ENCODE peak calls at places on chromosomes 5 and 9, in nine cellular contexts. One of them, this sample, is unnamed.

GRCh38 chr5:173963867-173964429 is 25.0 kb upstream of the C5orf47 start:
- DNase-seq in K562: no peak
- DNase-seq in transverse colon: peak; percentile 41
- DNase-seq in esophagus muscularis mucosa: no peak
- DNase-seq in GM12891: no peak
- DNase-seq in suprapubic skin: no peak
- DNase-seq in prostate gland: peak; percentile 64
- DNase-seq in SK-N-SH: peak; percentile 83
- DNase-seq in spleen: no peak
- DNase-seq in this sample: peak; percentile 92

GRCh38 chr9:137784641-137785513 is 92.7 kb upstream of the CACNA1B start:
- DNase-seq in transverse colon: no peak
- DNase-seq in GM12891: no peak
- DNase-seq in SK-N-SH: no peak
- DNase-seq in suprapubic skin: no peak
- DNase-seq in spleen: peak; percentile 23
- DNase-seq in prostate gland: no peak
- DNase-seq in esophagus muscularis mucosa: no peak
- DNase-seq in K562: no peak
- DNase-seq in this sample: no peak

GRCh38 chr9:135551031-135551430 is 5.1 kb downstream of the OBP2A start:
- DNase-seq in prostate gland: no peak
- DNase-seq in SK-N-SH: no peak
- DNase-seq in transverse colon: no peak
- DNase-seq in suprapubic skin: peak; percentile 72
- DNase-seq in esophagus muscularis mucosa: no peak
- DNase-seq in spleen: no peak
- DNase-seq in GM12891: no peak
- DNase-seq in K562: no peak
- DNase-seq in this sample: no peak

GRCh38 chr5:14588758-14589543 is 7.4 kb downstream of the OTULINL start:
- DNase-seq in transverse colon: no peak
- DNase-seq in esophagus muscularis mucosa: no peak
- DNase-seq in suprapubic skin: no peak
- DNase-seq in K562: no peak
- DNase-seq in prostate gland: peak; percentile 67
- DNase-seq in SK-N-SH: no peak
- DNase-seq in GM12891: no peak
- DNase-seq in spleen: no peak
- DNase-seq in this sample: no peak

GRCh38 chr9:80157561-80157983 is 585.8 kb downstream of the TLE4 start:
- DNase-seq in SK-N-SH: no peak
- DNase-seq in suprapubic skin: no peak
- DNase-seq in prostate gland: no peak
- DNase-seq in K562: no peak
- DNase-seq in esophagus muscularis mucosa: no peak
- DNase-seq in transverse colon: no peak
- DNase-seq in spleen: no peak
- DNase-seq in GM12891: no peak
- DNase-seq in this sample: no peak

GRCh38 chr5:64900618-64901017 is 131.9 kb downstream of the CWC27 start:
- DNase-seq in esophagus muscularis mucosa: no peak
- DNase-seq in K562: no peak
- DNase-seq in spleen: no peak
- DNase-seq in transverse colon: no peak
- DNase-seq in suprapubic skin: no peak
- DNase-seq in SK-N-SH: no peak
- DNase-seq in prostate gland: no peak
- DNase-seq in GM12891: no peak
- DNase-seq in this sample: no peak

GRCh38 chr9:93054758-93055704 is 3.5 kb upstream of the SUSD3 start:
- DNase-seq in K562: no peak
- DNase-seq in prostate gland: no peak
- DNase-seq in SK-N-SH: no peak
- DNase-seq in transverse colon: no peak
- DNase-seq in GM12891: no peak
- DNase-seq in esophagus muscularis mucosa: no peak
- DNase-seq in suprapubic skin: no peak
- DNase-seq in spleen: no peak
- DNase-seq in this sample: no peak

GRCh38 chr5:154811239-154811638 is 39.2 kb downstream of the FAXDC2 start:
- DNase-seq in spleen: no peak
- DNase-seq in suprapubic skin: no peak
- DNase-seq in transverse colon: no peak
- DNase-seq in GM12891: no peak
- DNase-seq in prostate gland: no peak
- DNase-seq in SK-N-SH: no peak
- DNase-seq in K562: no peak
- DNase-seq in esophagus muscularis mucosa: no peak
- DNase-seq in this sample: no peak

GRCh38 chr5:150656191-150657132 is 4.6 kb upstream of the MYOZ3 start:
- DNase-seq in esophagus muscularis mucosa: no peak
- DNase-seq in suprapubic skin: no peak
- DNase-seq in K562: peak; percentile 99
- DNase-seq in GM12891: peak; percentile 94
- DNase-seq in SK-N-SH: peak; percentile 100
- DNase-seq in spleen: peak; percentile 93
- DNase-seq in prostate gland: peak; percentile 58
- DNase-seq in transverse colon: peak; percentile 82
- DNase-seq in this sample: peak; percentile 83

GRCh38 chr5:76221311-76221710 is 138.1 kb downstream of the SV2C start:
- DNase-seq in SK-N-SH: no peak
- DNase-seq in suprapubic skin: no peak
- DNase-seq in K562: no peak
- DNase-seq in GM12891: no peak
- DNase-seq in prostate gland: no peak
- DNase-seq in esophagus muscularis mucosa: no peak
- DNase-seq in transverse colon: no peak
- DNase-seq in spleen: no peak
- DNase-seq in this sample: no peak

GRCh38 chr9:7777776-7778175 is 21.8 kb downstream of the DMAC1 start:
- DNase-seq in K562: no peak
- DNase-seq in suprapubic skin: no peak
- DNase-seq in transverse colon: no peak
- DNase-seq in prostate gland: no peak
- DNase-seq in GM12891: no peak
- DNase-seq in spleen: no peak
- DNase-seq in esophagus muscularis mucosa: no peak
- DNase-seq in SK-N-SH: no peak
- DNase-seq in this sample: no peak

GRCh38 chr5:90356612-90357011 is 52.9 kb downstream of the CETN3 start:
- DNase-seq in transverse colon: no peak
- DNase-seq in SK-N-SH: peak; percentile 3
- DNase-seq in K562: no peak
- DNase-seq in prostate gland: no peak
- DNase-seq in esophagus muscularis mucosa: no peak
- DNase-seq in GM12891: no peak
- DNase-seq in spleen: no peak
- DNase-seq in suprapubic skin: no peak
- DNase-seq in this sample: no peak

GRCh38 chr5:9170026-9170425 is 375.8 kb downstream of the SEMA5A start:
- DNase-seq in suprapubic skin: no peak
- DNase-seq in K562: no peak
- DNase-seq in transverse colon: no peak
- DNase-seq in GM12891: no peak
- DNase-seq in prostate gland: no peak
- DNase-seq in esophagus muscularis mucosa: peak; percentile 60
- DNase-seq in SK-N-SH: no peak
- DNase-seq in spleen: no peak
- DNase-seq in this sample: no peak

GRCh38 chr5:168047043-168047668 is 244.3 kb upstream of the WWC1 start:
- DNase-seq in K562: no peak
- DNase-seq in transverse colon: peak; percentile 63
- DNase-seq in prostate gland: peak; percentile 68
- DNase-seq in suprapubic skin: no peak
- DNase-seq in SK-N-SH: peak; percentile 75
- DNase-seq in spleen: no peak
- DNase-seq in GM12891: no peak
- DNase-seq in esophagus muscularis mucosa: no peak
- DNase-seq in this sample: peak; percentile 88

DNA sequence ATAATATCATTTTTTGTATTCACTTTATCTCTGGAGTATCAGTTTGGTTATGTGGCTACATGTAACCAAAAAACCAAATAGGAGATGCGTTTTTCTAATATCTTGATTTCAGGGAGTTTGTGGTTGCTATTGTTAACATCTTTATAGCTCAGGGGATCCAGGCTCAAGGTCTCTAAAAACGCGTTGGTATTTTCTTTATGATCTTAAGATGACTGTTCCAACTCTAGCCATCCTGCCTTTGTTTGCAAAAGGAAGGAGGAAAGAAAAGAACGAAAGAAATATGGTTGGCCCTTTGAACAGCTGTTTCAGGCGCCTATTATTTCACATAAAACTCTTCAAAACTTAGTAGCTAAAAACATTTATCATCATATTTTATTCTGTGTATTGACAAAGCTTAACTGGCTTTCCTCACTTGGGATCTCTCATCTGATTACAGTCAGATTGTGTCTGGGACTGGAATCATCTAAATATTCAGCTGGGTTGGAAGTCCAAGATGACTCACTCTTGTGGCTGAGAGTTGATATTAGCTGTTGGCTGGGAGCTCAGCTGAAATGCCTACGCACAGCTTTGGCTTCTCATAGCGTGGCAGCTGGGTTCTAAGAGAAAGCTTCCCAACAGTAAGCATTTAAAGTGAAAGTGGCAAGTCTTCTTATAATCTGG is 60.1 kb downstream of the FAM174A start:
- DNase-seq in transverse colon: peak; percentile 12
- DNase-seq in prostate gland: no peak
- DNase-seq in SK-N-SH: peak; percentile 1
- DNase-seq in K562: no peak
- DNase-seq in spleen: no peak
- DNase-seq in suprapubic skin: no peak
- DNase-seq in GM12891: no peak
- DNase-seq in esophagus muscularis mucosa: no peak
- DNase-seq in this sample: no peak
- TF ChIP-seq POLR2AphosphoS5 in transverse colon: no peak
- TF ChIP-seq POLR2AphosphoS5 in prostate gland: no peak
- TF ChIP-seq POLR2AphosphoS5 in SK-N-SH: peak; percentile 62
- TF ChIP-seq POLR2AphosphoS5 in K562: no peak
- TF ChIP-seq POLR2AphosphoS5 in spleen: no peak
- TF ChIP-seq POLR2AphosphoS5 in suprapubic skin: no peak
- TF ChIP-seq POLR2AphosphoS5 in GM12891: no peak
- TF ChIP-seq POLR2AphosphoS5 in esophagus muscularis mucosa: no peak
- TF ChIP-seq POLR2AphosphoS5 in this sample: no peak

GRCh38 chr5:94808497-94808896 is 190.0 kb downstream of the SLF1 start:
- DNase-seq in GM12891: no peak
- DNase-seq in spleen: no peak
- DNase-seq in suprapubic skin: no peak
- DNase-seq in prostate gland: no peak
- DNase-seq in esophagus muscularis mucosa: no peak
- DNase-seq in K562: no peak
- DNase-seq in transverse colon: no peak
- DNase-seq in SK-N-SH: no peak
- DNase-seq in this sample: no peak

GRCh38 chr5:94811341-94811740 is 192.9 kb downstream of the SLF1 start:
- DNase-seq in SK-N-SH: no peak
- DNase-seq in K562: no peak
- DNase-seq in transverse colon: no peak
- DNase-seq in GM12891: no peak
- DNase-seq in suprapubic skin: no peak
- DNase-seq in spleen: no peak
- DNase-seq in esophagus muscularis mucosa: no peak
- DNase-seq in prostate gland: no peak
- DNase-seq in this sample: no peak

GRCh38 chr5:94810281-94810680 is 191.8 kb downstream of the SLF1 start:
- DNase-seq in esophagus muscularis mucosa: no peak
- DNase-seq in spleen: no peak
- DNase-seq in SK-N-SH: no peak
- DNase-seq in GM12891: no peak
- DNase-seq in suprapubic skin: no peak
- DNase-seq in transverse colon: no peak
- DNase-seq in prostate gland: no peak
- DNase-seq in K562: no peak
- DNase-seq in this sample: no peak

GRCh38 chr5:94807985-94808384 is 189.5 kb downstream of the SLF1 start:
- DNase-seq in suprapubic skin: no peak
- DNase-seq in GM12891: no peak
- DNase-seq in esophagus muscularis mucosa: no peak
- DNase-seq in spleen: no peak
- DNase-seq in SK-N-SH: no peak
- DNase-seq in K562: no peak
- DNase-seq in prostate gland: no peak
- DNase-seq in transverse colon: no peak
- DNase-seq in this sample: no peak

DNA sequence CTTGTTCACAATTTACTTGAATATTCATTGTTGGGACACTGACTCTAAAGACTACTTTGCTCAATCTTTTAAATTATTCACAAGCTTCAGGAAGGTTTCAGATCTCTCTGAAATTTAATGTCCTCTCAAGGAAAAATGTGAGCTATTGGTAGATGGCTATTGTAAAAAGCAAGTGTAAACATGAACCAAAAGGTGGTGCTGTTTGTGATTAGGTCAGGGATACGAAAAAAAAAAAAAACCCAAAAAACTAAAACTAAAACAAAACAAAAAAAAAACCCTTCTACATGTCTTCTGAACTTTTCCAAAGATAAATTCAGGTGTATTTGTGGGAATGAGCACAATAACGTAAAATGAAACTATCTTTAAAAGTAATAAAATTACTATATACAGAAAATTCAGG is 193.8 kb downstream of the SLF1 start:
- DNase-seq in transverse colon: no peak
- DNase-seq in spleen: no peak
- DNase-seq in esophagus muscularis mucosa: no peak
- DNase-seq in suprapubic skin: no peak
- DNase-seq in SK-N-SH: no peak
- DNase-seq in K562: no peak
- DNase-seq in GM12891: no peak
- DNase-seq in prostate gland: no peak
- DNase-seq in this sample: no peak
- TF ChIP-seq POLR2AphosphoS5 in transverse colon: no peak
- TF ChIP-seq POLR2AphosphoS5 in spleen: no peak
- TF ChIP-seq POLR2AphosphoS5 in esophagus muscularis mucosa: no peak
- TF ChIP-seq POLR2AphosphoS5 in suprapubic skin: no peak
- TF ChIP-seq POLR2AphosphoS5 in SK-N-SH: no peak
- TF ChIP-seq POLR2AphosphoS5 in K562: no peak
- TF ChIP-seq POLR2AphosphoS5 in GM12891: no peak
- TF ChIP-seq POLR2AphosphoS5 in prostate gland: no peak
- TF ChIP-seq POLR2AphosphoS5 in this sample: no peak

DNA sequence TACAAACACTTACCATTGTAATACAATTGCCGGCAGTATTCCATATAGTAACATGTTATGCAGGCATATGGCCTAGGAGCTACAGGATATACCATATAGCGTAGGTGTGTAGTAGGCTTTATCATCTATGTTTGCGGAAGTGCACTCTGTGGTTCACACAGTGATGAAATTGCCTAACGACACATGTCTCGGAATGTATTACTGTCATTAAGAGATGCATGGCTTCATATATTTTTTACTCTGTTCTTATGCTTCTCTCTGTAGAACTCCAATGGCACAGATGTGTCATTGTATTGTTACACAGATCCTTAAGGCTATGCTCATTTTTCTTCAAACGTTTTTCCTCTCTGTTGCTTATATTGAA is 19.2 kb upstream of the ANKRD18A start:
- DNase-seq in esophagus muscularis mucosa: peak; percentile 42
- DNase-seq in transverse colon: no peak
- DNase-seq in K562: no peak
- DNase-seq in prostate gland: no peak
- DNase-seq in SK-N-SH: no peak
- DNase-seq in GM12891: no peak
- DNase-seq in spleen: no peak
- DNase-seq in suprapubic skin: no peak
- DNase-seq in this sample: no peak
- TF ChIP-seq POLR2AphosphoS5 in esophagus muscularis mucosa: no peak
- TF ChIP-seq POLR2AphosphoS5 in transverse colon: no peak
- TF ChIP-seq POLR2AphosphoS5 in K562: no peak
- TF ChIP-seq POLR2AphosphoS5 in prostate gland: no peak
- TF ChIP-seq POLR2AphosphoS5 in SK-N-SH: no peak
- TF ChIP-seq POLR2AphosphoS5 in GM12891: no peak
- TF ChIP-seq POLR2AphosphoS5 in spleen: no peak
- TF ChIP-seq POLR2AphosphoS5 in suprapubic skin: no peak
- TF ChIP-seq POLR2AphosphoS5 in this sample: no peak

GRCh38 chr5:143694357-143694756 is 117.6 kb upstream of the HMHB1 start:
- DNase-seq in SK-N-SH: no peak
- DNase-seq in spleen: no peak
- DNase-seq in transverse colon: no peak
- DNase-seq in K562: no peak
- DNase-seq in GM12891: no peak
- DNase-seq in prostate gland: no peak
- DNase-seq in suprapubic skin: no peak
- DNase-seq in esophagus muscularis mucosa: no peak
- DNase-seq in this sample: no peak
- TF ChIP-seq POLR2AphosphoS5 in SK-N-SH: no peak
- TF ChIP-seq POLR2AphosphoS5 in spleen: no peak
- TF ChIP-seq POLR2AphosphoS5 in transverse colon: no peak
- TF ChIP-seq POLR2AphosphoS5 in K562: no peak
- TF ChIP-seq POLR2AphosphoS5 in GM12891: no peak
- TF ChIP-seq POLR2AphosphoS5 in prostate gland: no peak
- TF ChIP-seq POLR2AphosphoS5 in suprapubic skin: no peak
- TF ChIP-seq POLR2AphosphoS5 in esophagus muscularis mucosa: no peak
- TF ChIP-seq POLR2AphosphoS5 in this sample: no peak